ENCODE peak calls at places on chromosomes 12 and 14, in eight cellular contexts. N is kidney; S is heart right ventricle; W is cardiac muscle cell; C is aorta; E is psoas muscle; J is adrenal gland; O is CD8-positive, alpha-beta memory T cell. H is an unnamed sample.

GRCh38 chr14:56754966-56755365 is 55.3 kb downstream of the OTX2 start:
- DNase-seq in N (no peak), S (no peak), W (no peak), C (no peak), E (no peak), J (no peak), O (no peak), H (no peak)

GRCh38 chr12:52976574-52977071 is 27.7 kb downstream of the KRT18 start:
- DNase-seq in N (no peak), S (no peak), W (peak; percentile 65), C (no peak), E (no peak), J (no peak), O (no peak), H (no peak)

GRCh38 chr12:121668750-121669524 is 517 bp downstream of the MORN3 start:
- DNase-seq in N (no peak), S (no peak), W (peak; percentile 54), C (no peak), E (peak; percentile 64), J (no peak), O (peak; percentile 24), H (peak; percentile 74)

GRCh38 chr12:122081108-122081696 is 2.6 kb downstream of the MLXIP start:
- DNase-seq in N (no peak), S (no peak), W (peak; percentile 79), C (peak; percentile 33), E (no peak), J (peak; percentile 63), O (no peak), H (no peak)

GRCh38 chr14:70013269-70013873 is 134.2 kb downstream of the SMOC1 start:
- DNase-seq in N (no peak), S (no peak), W (peak; percentile 25), C (no peak), E (no peak), J (no peak), O (no peak), H (no peak)

GRCh38 chr12:89695100-89695499 is 13.5 kb downstream of the ATP2B1 start:
- DNase-seq in N (no peak), S (peak; percentile 15), W (peak; percentile 22), C (no peak), E (no peak), J (no peak), O (no peak), H (no peak)

GRCh38 chr14:28776482-28777266 is 10.1 kb downstream of the FOXG1 start:
- DNase-seq in N (no peak), S (no peak), W (no peak), C (no peak), E (no peak), J (no peak), O (no peak), H (no peak)

GRCh38 chr12:130137141-130138018 is 24.9 kb upstream of the FZD10 start:
- DNase-seq in N (no peak), S (no peak), W (no peak), C (no peak), E (peak; percentile 43), J (no peak), O (no peak), H (no peak)

GRCh38 chr12:26654623-26655022 is 178.4 kb downstream of the ITPR2 start:
- DNase-seq in N (no peak), S (no peak), W (no peak), C (no peak), E (no peak), J (no peak), O (no peak), H (no peak)

GRCh38 chr14:89851031-89851430 is 103.5 kb downstream of the EFCAB11 start:
- DNase-seq in N (no peak), S (no peak), W (peak; percentile 50), C (no peak), E (no peak), J (no peak), O (no peak), H (no peak)

GRCh38 chr12:130086248-130086647 is 76.0 kb upstream of the FZD10 start:
- DNase-seq in N (no peak), S (no peak), W (no peak), C (no peak), E (no peak), J (no peak), O (no peak), H (no peak)

GRCh38 chr12:124326104-124326503 is 31.2 kb downstream of the RFLNA start:
- DNase-seq in N (no peak), S (no peak), W (no peak), C (no peak), E (no peak), J (no peak), O (no peak), H (no peak)

GRCh38 chr12:30909088-30909688 is 17.4 kb upstream of the TSPAN11 start:
- DNase-seq in N (no peak), S (no peak), W (no peak), C (no peak), E (no peak), J (no peak), O (no peak), H (no peak)

GRCh38 chr14:101407328-101407727 is 154.0 kb upstream of the DIO3 start:
- DNase-seq in N (no peak), S (no peak), W (no peak), C (no peak), E (no peak), J (no peak), O (no peak), H (no peak)

GRCh38 chr12:92933606-92934005 is 4.5 kb upstream of the EEA1 start:
- DNase-seq in N (no peak), S (no peak), W (no peak), C (no peak), E (no peak), J (no peak), O (no peak), H (no peak)

GRCh38 chr14:103095210-103095778 is 769 bp downstream of the EXOC3L4 start:
- DNase-seq in N (peak; percentile 35), S (no peak), W (no peak), C (no peak), E (no peak), J (no peak), O (no peak), H (no peak)

GRCh38 chr12:65499167-65499566 is 220.7 kb downstream of the MSRB3 start:
- DNase-seq in N (no peak), S (no peak), W (no peak), C (no peak), E (no peak), J (no peak), O (no peak), H (no peak)

GRCh38 chr12:53523131-53523530 is 15.8 kb upstream of the NPFF start:
- DNase-seq in N (no peak), S (no peak), W (no peak), C (no peak), E (no peak), J (no peak), O (no peak), H (no peak)

GRCh38 chr12:89829434-89829975 is 120.9 kb upstream of the ATP2B1 start:
- DNase-seq in N (no peak), S (no peak), W (no peak), C (no peak), E (no peak), J (no peak), O (no peak), H (no peak)

GRCh38 chr12:99495797-99496196 is 151.8 kb upstream of the GARIN6 start:
- DNase-seq in N (no peak), S (no peak), W (no peak), C (no peak), E (no peak), J (no peak), O (no peak), H (no peak)

DNA sequence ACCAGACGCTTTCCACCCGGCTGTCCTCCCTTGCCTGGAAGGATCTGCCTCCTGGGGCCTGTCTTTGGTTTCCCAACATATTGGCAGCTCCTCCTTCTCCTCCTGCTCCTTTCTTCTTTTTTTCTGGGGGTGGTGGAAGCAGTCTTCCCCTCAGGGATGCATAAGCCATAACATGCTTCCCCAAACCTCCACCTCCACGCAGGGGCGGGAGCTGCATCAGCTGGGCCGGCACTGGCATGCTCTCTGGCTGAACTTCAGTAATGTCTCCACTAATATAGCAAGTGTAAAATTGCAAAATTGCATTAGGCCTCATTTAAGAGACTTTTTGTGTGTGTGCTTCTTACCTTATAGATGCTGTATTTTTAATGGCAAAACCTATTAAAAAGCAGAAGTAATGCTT is 58.6 kb downstream of the GLT1D1 start:
- DNase-seq in N (no peak), S (no peak), W (no peak), C (no peak), E (no peak), J (no peak), O (no peak), H (no peak)
- H3K4me1 ChIP-seq in N (no peaks in the 10 kb centered on the region), S (no peaks in the 10 kb centered on the region), W (peaks cover 24% of the 10 kb centered on the region), C (no peaks in the 10 kb centered on the region), E (no peaks in the 10 kb centered on the region), J (no peaks in the 10 kb centered on the region), O (no peaks in the 10 kb centered on the region), H (no peaks in the 10 kb centered on the region)

DNA sequence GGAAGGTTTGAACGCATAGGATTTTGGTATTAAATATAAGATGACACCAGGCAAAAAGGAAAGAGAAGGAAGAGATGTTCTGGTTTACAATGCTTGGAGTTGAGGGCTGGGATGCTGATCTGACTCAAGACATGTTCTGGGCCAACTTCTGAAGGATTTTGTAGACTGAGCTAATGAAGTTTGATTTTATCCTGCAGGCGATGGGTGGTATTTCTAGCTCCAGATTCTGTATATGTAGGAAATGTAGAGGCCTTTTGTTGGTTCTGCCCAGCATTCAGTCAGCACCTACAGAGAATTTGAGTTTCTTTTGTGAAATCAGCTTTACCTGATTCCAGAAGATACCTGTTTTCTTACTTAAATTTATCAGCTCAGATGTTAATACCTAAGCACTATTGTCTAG is 48.2 kb downstream of the VEZT start:
- DNase-seq in N (no peak), S (no peak), W (no peak), C (no peak), E (no peak), J (no peak), O (no peak), H (no peak)
- H3K36me3 ChIP-seq in N (peaks cover 10% of the 10 kb centered on the region), S (peaks cover 78% of the 10 kb centered on the region), W (peaks cover 51% of the 10 kb centered on the region), C (no peaks in the 10 kb centered on the region), E (peaks cover 76% of the 10 kb centered on the region), J (peaks cover 11% of the 10 kb centered on the region), O (peaks cover 27% of the 10 kb centered on the region), H (peaks cover 7% of the 10 kb centered on the region)

DNA sequence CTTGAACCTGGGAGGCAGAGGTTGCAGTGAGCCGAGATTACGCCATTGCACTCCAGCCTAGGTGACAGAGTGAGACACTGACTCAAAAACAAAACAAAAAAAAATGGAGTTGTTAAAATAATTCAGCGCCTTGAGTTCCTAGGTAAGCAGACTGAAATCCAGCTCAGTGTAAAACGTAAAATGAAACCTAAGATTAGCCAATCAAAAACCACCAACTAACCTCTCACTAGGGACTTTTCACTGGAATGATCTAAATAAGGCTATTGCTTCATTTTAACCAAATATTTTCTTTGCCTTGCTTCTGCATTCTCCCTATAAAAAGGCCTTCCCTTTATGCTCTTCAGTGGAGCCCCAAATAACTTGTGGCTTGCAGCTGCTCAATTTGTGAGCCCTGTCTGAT is 91.6 kb upstream of the HIF1A start:
- DNase-seq in N (no peak), S (no peak), W (peak; percentile 68), C (no peak), E (no peak), J (no peak), O (no peak), H (no peak)
- H3K4me1 ChIP-seq in N (peaks cover 6% of the 10 kb centered on the region), S (peaks cover 9% of the 10 kb centered on the region), W (peaks cover 36% of the 10 kb centered on the region), C (no peaks in the 10 kb centered on the region), E (peaks cover 7% of the 10 kb centered on the region), J (no peaks in the 10 kb centered on the region), O (peaks cover 12% of the 10 kb centered on the region), H (peaks cover 8% of the 10 kb centered on the region)

DNA sequence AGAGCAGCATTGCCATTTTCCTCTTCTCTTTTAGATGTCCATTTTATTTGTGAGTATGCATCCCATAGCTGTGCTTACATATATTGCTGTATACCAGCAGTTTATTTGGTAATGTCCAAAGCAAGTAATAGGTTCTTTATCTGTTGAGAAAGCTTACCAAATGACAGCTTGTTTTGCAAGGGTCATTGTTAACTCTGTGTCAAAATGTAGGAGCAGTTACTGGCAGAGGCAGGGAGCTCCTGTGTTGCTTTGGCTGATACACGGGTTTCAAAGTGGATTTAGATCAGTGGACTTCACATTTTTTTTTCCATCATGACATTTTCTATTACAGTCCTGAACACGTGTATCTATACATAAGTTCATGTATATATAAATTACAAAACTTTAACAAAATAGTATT is 38.1 kb upstream of the LRTM2 start:
- DNase-seq in N (no peak), S (no peak), W (no peak), C (no peak), E (no peak), J (no peak), O (no peak), H (no peak)
- H3K36me3 ChIP-seq in N (peaks cover 7% of the 10 kb centered on the region), S (peaks cover 72% of the 10 kb centered on the region), W (peaks cover 5% of the 10 kb centered on the region), C (peaks cover 3% of the 10 kb centered on the region), E (peaks cover 35% of the 10 kb centered on the region), J (peaks cover 44% of the 10 kb centered on the region), O (peaks cover 23% of the 10 kb centered on the region), H (peaks cover 30% of the 10 kb centered on the region)